ENCODE peak calls at places on chromosomes 5 and 9, in eight cellular contexts. T is CD4-positive, CD25-positive, alpha-beta regulatory T cell; O is cardiac muscle cell; V is right atrium auricular region; Y is BJ; I is OCI-LY7; A is tibial nerve; X is A549. R is an unnamed sample.

GRCh38 chr9:130770679-130771442 is 64.2 kb upstream of the ABL1 start:
- DNase-seq in T (peak; percentile 24), O (peak; percentile 62), V (no peak), Y (no peak), I (peak; percentile 49), A (no peak), X (peak; percentile 71), R (no peak)

GRCh38 chr9:84781431-84781830 is 111.9 kb downstream of the NTRK2 start:
- DNase-seq in T (no peak), O (peak; percentile 24), V (no peak), Y (no peak), I (peak; percentile 16), A (no peak), X (no peak), R (no peak)

GRCh38 chr9:89444212-89444611 is 53.7 kb downstream of the SEMA4D start:
- DNase-seq in T (peak; percentile 56), O (peak; percentile 45), V (no peak), Y (no peak), I (no peak), A (no peak), X (no peak), R (peak; percentile 36)

GRCh38 chr9:20601292-20601691 is 21.0 kb downstream of the MLLT3 start:
- DNase-seq in T (no peak), O (no peak), V (no peak), Y (no peak), I (no peak), A (no peak), X (no peak), R (no peak)

GRCh38 chr5:1140188-1140817 is 28.4 kb upstream of the SLC12A7 start:
- DNase-seq in T (peak; percentile 77), O (peak; percentile 74), V (no peak), Y (no peak), I (peak; percentile 90), A (peak; percentile 44), X (peak; percentile 67), R (peak; percentile 64)

GRCh38 chr9:16268037-16269010 is 602.1 kb downstream of the BNC2 start:
- DNase-seq in T (no peak), O (no peak), V (no peak), Y (no peak), I (no peak), A (no peak), X (no peak), R (no peak)

GRCh38 chr9:73423891-73424290 is 272.2 kb downstream of the ANXA1 start:
- DNase-seq in T (no peak), O (no peak), V (no peak), Y (no peak), I (no peak), A (no peak), X (no peak), R (no peak)

GRCh38 chr9:137300607-137301085 is 1.4 kb downstream of the NRARP start:
- DNase-seq in T (no peak), O (peak; percentile 39), V (no peak), Y (no peak), I (no peak), A (no peak), X (no peak), R (no peak)

GRCh38 chr9:126519660-126520425 is 93.9 kb upstream of the LMX1B start:
- DNase-seq in T (no peak), O (no peak), V (no peak), Y (no peak), I (no peak), A (no peak), X (no peak), R (no peak)

GRCh38 chr9:88236531-88237453 is 98.5 kb upstream of the SPATA31C2 start:
- DNase-seq in T (no peak), O (no peak), V (no peak), Y (no peak), I (no peak), A (peak; percentile 38), X (no peak), R (no peak)

GRCh38 chr9:16329699-16330113 is 540.8 kb downstream of the BNC2 start:
- DNase-seq in T (no peak), O (no peak), V (no peak), Y (no peak), I (no peak), A (no peak), X (no peak), R (no peak)

GRCh38 chr5:54753034-54753433 is 232.4 kb downstream of the ESM1 start:
- DNase-seq in T (peak; percentile 25), O (no peak), V (no peak), Y (no peak), I (peak; percentile 57), A (no peak), X (no peak), R (no peak)

GRCh38 chr5:3827624-3828023 is 232.0 kb downstream of the IRX1 start:
- DNase-seq in T (no peak), O (peak; percentile 17), V (no peak), Y (no peak), I (no peak), A (no peak), X (no peak), R (no peak)

GRCh38 chr5:113771483-113771882 is 258.0 kb downstream of the YTHDC2 start:
- DNase-seq in T (no peak), O (no peak), V (no peak), Y (no peak), I (no peak), A (no peak), X (no peak), R (no peak)

GRCh38 chr5:113776168-113776567 is 262.7 kb downstream of the YTHDC2 start:
- DNase-seq in T (no peak), O (no peak), V (no peak), Y (no peak), I (no peak), A (no peak), X (no peak), R (no peak)

GRCh38 chr5:113778147-113778546 is 264.7 kb downstream of the YTHDC2 start:
- DNase-seq in T (no peak), O (no peak), V (no peak), Y (no peak), I (no peak), A (no peak), X (no peak), R (no peak)

GRCh38 chr5:113776832-113777525 is 263.5 kb downstream of the YTHDC2 start:
- DNase-seq in T (no peak), O (no peak), V (no peak), Y (no peak), I (no peak), A (no peak), X (no peak), R (no peak)
- H3K4me3 ChIP-seq in T (no peak overlapping the region), O (no peak overlapping the region), V (no peak overlapping the region), Y (no peak overlapping the region), I (no peak overlapping the region), A (no peak overlapping the region), X (no peak overlapping the region), R (no peak overlapping the region)

DNA sequence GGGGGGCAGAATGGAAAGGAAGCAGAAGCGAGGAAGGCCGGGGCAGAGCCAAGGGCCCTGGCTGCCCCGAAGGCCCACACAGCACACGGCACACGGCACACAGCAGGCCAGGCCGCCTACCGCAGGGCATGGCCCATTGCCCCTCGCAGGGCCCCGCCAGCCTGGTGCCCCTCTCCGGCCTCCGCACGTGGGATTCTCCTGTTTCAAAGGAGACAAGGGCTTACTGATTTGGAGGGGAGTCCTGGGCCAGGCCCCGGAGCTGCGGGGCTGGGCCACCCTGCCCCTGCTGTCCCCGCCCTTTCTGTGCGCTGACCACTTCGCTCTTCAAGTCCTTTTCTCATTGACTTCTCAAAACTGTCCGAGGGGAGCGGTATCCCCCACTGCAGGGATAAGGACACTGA is 7.7 kb upstream of the PHYKPL start:
- DNase-seq in T (no peak), O (no peak), V (no peak), Y (no peak), I (no peak), A (no peak), X (no peak), R (no peak)
- H3K4me3 ChIP-seq in T (no peak overlapping the region), O (no peak overlapping the region), V (no peak overlapping the region), Y (no peak overlapping the region), I (no peak overlapping the region), A (no peak overlapping the region), X (no peak overlapping the region), R (no peak overlapping the region)

GRCh38 chr5:150498971-150499370 is 9.0 kb upstream of the NDST1 start:
- DNase-seq in T (no peak), O (no peak), V (no peak), Y (no peak), I (no peak), A (no peak), X (no peak), R (no peak)

GRCh38 chr5:150497274-150497988 is 10.5 kb upstream of the NDST1 start:
- DNase-seq in T (no peak), O (no peak), V (peak; percentile 91), Y (peak; percentile 66), I (no peak), A (peak; percentile 67), X (peak; percentile 99), R (no peak)

GRCh38 chr5:150496534-150496933 is 11.4 kb upstream of the NDST1 start:
- DNase-seq in T (no peak), O (no peak), V (no peak), Y (no peak), I (no peak), A (no peak), X (no peak), R (no peak)

GRCh38 chr5:150498501-150498900 is 9.4 kb upstream of the NDST1 start:
- DNase-seq in T (no peak), O (no peak), V (no peak), Y (no peak), I (no peak), A (no peak), X (no peak), R (no peak)

DNA sequence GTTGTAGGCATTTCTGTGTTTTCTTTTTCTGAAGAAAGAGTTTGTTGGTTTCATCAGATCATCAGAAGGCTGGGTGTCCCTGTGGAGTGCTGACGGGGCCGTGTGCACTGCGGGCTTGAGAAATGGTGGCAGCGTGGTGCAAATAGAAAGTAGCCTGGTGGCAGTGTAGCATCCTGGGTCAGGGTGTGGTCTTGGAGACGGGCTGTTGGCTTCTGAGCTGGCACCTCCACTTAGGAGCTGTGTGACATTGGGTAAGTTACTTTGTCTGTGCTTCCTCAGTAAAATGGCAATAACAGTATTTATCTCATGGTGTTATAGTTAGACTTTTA is 10.0 kb upstream of the NDST1 start:
- DNase-seq in T (no peak), O (no peak), V (no peak), Y (no peak), I (no peak), A (no peak), X (no peak), R (no peak)
- H3K4me3 ChIP-seq in T (no peak overlapping the region), O (no peak overlapping the region), V (no peak overlapping the region), Y (no peak overlapping the region), I (no peak overlapping the region), A (no peak overlapping the region), X (peak overlapping the region; percentile 29), R (no peak overlapping the region)

DNA sequence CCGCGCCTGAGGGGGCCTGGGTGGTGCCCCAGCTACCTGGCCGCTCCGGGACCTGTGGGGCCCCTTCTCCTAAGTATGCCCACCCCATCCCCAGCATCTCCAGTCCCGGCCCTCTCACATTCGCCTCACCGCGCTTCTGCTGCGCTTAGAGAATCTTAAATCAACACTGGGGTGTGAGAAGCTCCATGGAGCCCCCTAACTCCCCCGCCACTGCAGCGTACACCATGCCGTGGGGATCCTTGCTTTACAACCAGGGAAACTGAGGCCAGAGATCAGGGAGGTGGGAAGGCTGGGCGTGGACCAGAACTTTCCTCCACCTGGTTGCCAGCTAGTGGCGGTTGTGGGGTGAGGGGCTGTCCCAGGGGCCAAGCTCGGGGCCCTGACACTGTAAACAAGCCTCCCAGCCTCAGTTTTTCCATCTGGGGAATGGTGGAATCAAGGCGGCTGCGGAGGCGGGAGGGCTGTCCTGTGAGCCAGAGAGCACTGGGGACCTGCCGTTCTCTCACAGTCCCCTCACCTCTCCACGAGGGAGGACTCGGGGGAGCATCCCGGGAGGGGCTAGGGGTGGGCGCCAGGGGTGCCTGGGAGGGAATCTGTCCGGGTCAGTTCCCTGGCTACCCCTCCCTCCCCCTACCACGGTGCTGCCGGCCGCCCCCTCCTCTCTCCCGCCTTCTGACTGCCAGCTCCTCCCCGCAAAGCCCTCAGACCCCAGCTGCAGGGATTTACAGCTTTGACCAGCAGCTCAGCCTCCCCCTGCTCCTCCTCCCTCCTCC is 161.2 kb downstream of the C9orf50 start:
- DNase-seq in T (no peak), O (no peak), V (no peak), Y (no peak), I (peak; percentile 14), A (no peak), X (no peak), R (no peak)
- H3K4me3 ChIP-seq in T (no peak overlapping the region), O (no peak overlapping the region), V (no peak overlapping the region), Y (no peak overlapping the region), I (peak overlapping the region; percentile 46), A (no peak overlapping the region), X (no peak overlapping the region), R (peak overlapping the region; percentile 41)